ENCODE peak calls at places on chromosomes 1 and 21, in seven cellular contexts. Q is fibroblast of lung, G is tibial artery, R is cardiac muscle cell, P is lower lobe of right lung, O is tibial nerve, U is hepatocyte. W is an unnamed sample.

GRCh38 chr1:36089393-36090121 is 865 bp downstream of the ADPRS start:
- DNase-seq in Q (peak; percentile 71), G (no peak), R (peak; percentile 69), P (no peak), O (no peak), U (peak; percentile 59), W (peak; percentile 26)

GRCh38 chr1:232486454-232487202 is 143.3 kb downstream of the SIPA1L2 start:
- DNase-seq in Q (peak; percentile 58), G (no peak), R (no peak), P (no peak), O (no peak), U (no peak), W (no peak)

GRCh38 chr1:77888429-77889239 is at the start of gene NEXN:
- DNase-seq in Q (peak; percentile 89), G (peak; percentile 78), R (peak; percentile 95), P (peak; percentile 68), O (peak; percentile 50), U (peak; percentile 81), W (peak; percentile 62)

GRCh38 chr1:180097319-180097605 is 57.4 kb upstream of the QSOX1 start:
- DNase-seq in Q (no peak), G (no peak), R (no peak), P (no peak), O (no peak), U (no peak), W (no peak)

GRCh38 chr21:38413958-38414506 is 84.2 kb downstream of the ERG start:
- DNase-seq in Q (no peak), G (no peak), R (peak; percentile 40), P (no peak), O (no peak), U (no peak), W (no peak)

GRCh38 chr1:112676543-112676942 is 2.1 kb downstream of the MOV10 start:
- DNase-seq in Q (no peak), G (no peak), R (no peak), P (no peak), O (no peak), U (no peak), W (no peak)

GRCh38 chr1:47431534-47431933 is 6.3 kb upstream of the FOXD2 start:
- DNase-seq in Q (peak; percentile 59), G (no peak), R (peak; percentile 84), P (no peak), O (no peak), U (no peak), W (no peak)

GRCh38 chr1:160205974-160206369 is 788 bp downstream of the PEA15 start:
- DNase-seq in Q (peak; percentile 70), G (peak; percentile 65), R (peak; percentile 45), P (no peak), O (peak; percentile 23), U (peak; percentile 63), W (no peak)

GRCh38 chr1:213535679-213536078 is 452.1 kb upstream of the PROX1 start:
- DNase-seq in Q (no peak), G (no peak), R (no peak), P (no peak), O (no peak), U (no peak), W (no peak)

GRCh38 chr1:205568469-205569361 is 63.1 kb downstream of the ELK4 start:
- DNase-seq in Q (peak; percentile 6), G (no peak), R (peak; percentile 11), P (no peak), O (no peak), U (peak; percentile 48), W (no peak)

GRCh38 chr1:230159580-230159979 is 92.5 kb downstream of the GALNT2 start:
- DNase-seq in Q (no peak), G (no peak), R (no peak), P (no peak), O (no peak), U (no peak), W (no peak)

GRCh38 chr1:41268154-41268770 is 26.2 kb upstream of the SCMH1 start:
- DNase-seq in Q (peak; percentile 63), G (peak; percentile 64), R (peak; percentile 84), P (peak; percentile 84), O (peak; percentile 59), U (peak; percentile 87), W (peak; percentile 66)

GRCh38 chr1:180949616-180950000 is 36.9 kb downstream of the KIAA1614 start:
- DNase-seq in Q (no peak), G (no peak), R (no peak), P (no peak), O (no peak), U (no peak), W (no peak)

GRCh38 chr1:8293641-8294169 is 24.2 kb upstream of the SLC45A1 start:
- DNase-seq in Q (no peak), G (no peak), R (no peak), P (no peak), O (no peak), U (no peak), W (no peak)

GRCh38 chr1:6392081-6392879 is 1.3 kb downstream of the ACOT7 start:
- DNase-seq in Q (no peak), G (no peak), R (no peak), P (no peak), O (no peak), U (no peak), W (peak; percentile 42)

GRCh38 chr1:201001962-201002361 is 21.6 kb downstream of the KIF21B start:
- DNase-seq in Q (no peak), G (no peak), R (no peak), P (no peak), O (no peak), U (no peak), W (no peak)

GRCh38 chr1:16091296-16091695 is 17.8 kb upstream of the FAM131C start:
- DNase-seq in Q (no peak), G (no peak), R (no peak), P (no peak), O (no peak), U (no peak), W (no peak)

GRCh38 chr1:223298706-223299105 is 65.3 kb downstream of the SUSD4 start:
- DNase-seq in Q (peak; percentile 59), G (no peak), R (peak; percentile 5), P (no peak), O (no peak), U (no peak), W (no peak)

GRCh38 chr1:47554901-47555300 is 117.1 kb downstream of the FOXD2 start:
- DNase-seq in Q (peak; percentile 69), G (no peak), R (no peak), P (no peak), O (no peak), U (no peak), W (no peak)

GRCh38 chr1:240976685-240977084 is 364.7 kb upstream of the GREM2 start:
- DNase-seq in Q (no peak), G (no peak), R (no peak), P (no peak), O (no peak), U (no peak), W (no peak)

GRCh38 chr1:237851209-237851845 is 39.4 kb downstream of the ZP4 start:
- DNase-seq in Q (peak; percentile 55), G (no peak), R (peak; percentile 42), P (peak; percentile 52), O (no peak), U (peak; percentile 77), W (peak; percentile 88)

GRCh38 chr1:179425186-179425585 is 59.4 kb downstream of the AXDND1 start:
- DNase-seq in Q (no peak), G (no peak), R (no peak), P (no peak), O (no peak), U (no peak), W (no peak)

GRCh38 chr1:14522331-14523241 is 75.9 kb upstream of the KAZN start:
- DNase-seq in Q (peak; percentile 90), G (peak; percentile 23), R (peak; percentile 93), P (no peak), O (no peak), U (peak; percentile 40), W (peak; percentile 25)

GRCh38 chr1:191206808-191207207 is 729.1 kb upstream of the BRINP3 start:
- DNase-seq in Q (peak; percentile 30), G (no peak), R (no peak), P (no peak), O (no peak), U (no peak), W (no peak)

GRCh38 chr1:196598902-196599301 is 9.3 kb downstream of the KCNT2 start:
- DNase-seq in Q (no peak), G (no peak), R (no peak), P (no peak), O (no peak), U (no peak), W (no peak)

GRCh38 chr21:32624726-32625125 is 12.5 kb upstream of the CFAP298 start:
- DNase-seq in Q (peak; percentile 84), G (no peak), R (peak; percentile 29), P (no peak), O (no peak), U (no peak), W (peak; percentile 5)

GRCh38 chr1:172338295-172338735 is 82.2 kb upstream of the C1orf105 start:
- DNase-seq in Q (no peak), G (no peak), R (no peak), P (no peak), O (no peak), U (no peak), W (no peak)

GRCh38 chr1:185816460-185816859 is 82.3 kb downstream of the HMCN1 start:
- DNase-seq in Q (peak; percentile 47), G (no peak), R (peak; percentile 79), P (no peak), O (no peak), U (no peak), W (no peak)
- H3K4me3 ChIP-seq in Q (no peak overlapping the region), G (no peak overlapping the region), R (no peak overlapping the region), P (no peak overlapping the region), O (no peak overlapping the region), U (no peak overlapping the region), W (no peak overlapping the region)

DNA sequence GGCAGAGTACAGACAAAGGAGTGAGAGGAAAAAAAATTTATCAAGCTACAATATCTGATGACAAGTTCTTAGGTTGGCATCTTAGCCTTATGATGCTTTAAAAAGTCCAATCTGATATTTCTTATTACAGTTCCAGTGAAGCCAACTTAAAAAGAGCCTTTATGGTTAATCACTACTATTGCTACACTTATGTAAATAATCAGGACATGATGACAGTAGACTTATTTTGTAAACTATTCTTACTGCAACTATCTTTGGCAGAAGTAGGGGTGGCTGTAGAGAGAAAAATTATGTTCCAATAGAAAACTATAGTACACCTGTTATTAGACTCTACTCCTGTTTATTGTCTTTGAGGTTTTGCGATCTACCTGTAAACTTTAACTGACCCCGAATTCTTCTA is 25.8 kb upstream of the NUF2 start:
- DNase-seq in Q (no peak), G (no peak), R (no peak), P (no peak), O (no peak), U (no peak), W (no peak)
- H3K4me1 ChIP-seq in Q (peaks cover 3% of the 10 kb centered on the region), G (peaks cover 18% of the 10 kb centered on the region), R (no peaks in the 10 kb centered on the region), P (no peaks in the 10 kb centered on the region), O (no peaks in the 10 kb centered on the region), U (no peaks in the 10 kb centered on the region), W (peaks cover 23% of the 10 kb centered on the region)

DNA sequence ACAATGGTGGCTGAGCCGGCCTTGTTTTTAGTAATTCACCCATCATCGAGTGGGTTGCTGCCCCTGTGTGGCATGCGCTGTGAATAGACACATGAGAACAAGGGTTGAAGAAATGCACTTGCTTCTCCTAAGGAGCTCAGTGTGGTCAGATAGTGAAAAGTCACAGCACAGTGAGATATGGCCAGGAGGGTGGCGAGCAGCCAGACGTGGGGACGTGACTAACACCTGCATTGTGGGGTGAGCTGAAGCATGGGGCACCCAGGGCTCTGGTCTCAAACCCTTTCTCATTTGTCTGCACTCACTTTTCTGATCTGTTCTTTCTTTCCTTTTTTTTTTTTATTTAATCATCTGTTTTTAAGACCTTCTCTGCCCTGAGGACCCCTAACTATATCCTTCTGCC is 13.5 kb downstream of the MTARC1 start:
- DNase-seq in Q (no peak), G (no peak), R (no peak), P (no peak), O (no peak), U (no peak), W (no peak)
- H3K36me3 ChIP-seq in Q (no peaks in the 10 kb centered on the region), G (peaks cover 29% of the 10 kb centered on the region), R (no peaks in the 10 kb centered on the region), P (peaks cover 31% of the 10 kb centered on the region), O (peaks cover 52% of the 10 kb centered on the region), U (no peaks in the 10 kb centered on the region), W (peaks cover 10% of the 10 kb centered on the region)

GRCh38 chr1:207049514-207049913 is 1.5 kb downstream of the YOD1 start:
- DNase-seq in Q (no peak), G (no peak), R (no peak), P (no peak), O (no peak), U (no peak), W (no peak)
- H3K4me3 ChIP-seq in Q (peak overlapping the region; percentile 89), G (peak overlapping the region; percentile 85), R (peak overlapping the region; percentile 61), P (peak overlapping the region; percentile 82), O (peak overlapping the region; percentile 91), U (peak overlapping the region; percentile 72), W (no peak overlapping the region)

W was measured in HAP-1.